ENCODE peak calls at places on chromosome 4, in seven cellular contexts. T is mammary epithelial cell, Z is lower lobe of right lung, O is stomach, V is sigmoid colon, F is ovary, E is Peyer's patch. M is an unnamed sample. For H3K4me1, the result is how much of the 10 kb centered on the place peaks cover.

GRCh38 chr4:55363618-55364420 is 17.8 kb downstream of the SRD5A3 start:
- DNase-seq in T (no peak), Z (no peak), O (no peak), V (no peak), F (no peak), E (no peak), M (no peak)

GRCh38 chr4:93444860-93445259 is 383.7 kb upstream of the ATOH1 start:
- DNase-seq in T (no peak), Z (no peak), O (no peak), V (no peak), F (no peak), E (no peak), M (no peak)

GRCh38 chr4:130955520-130955919 is 1859.6 kb downstream of the C4orf33 start:
- DNase-seq in T (no peak), Z (no peak), O (no peak), V (no peak), F (no peak), E (no peak), M (no peak)

GRCh38 chr4:157045507-157046127 is 30.3 kb upstream of the GLRB start:
- DNase-seq in T (peak), Z (no peak), O (no peak), V (peak), F (peak), E (no peak), M (no peak)

GRCh38 chr4:63589796-63590195 is 819.5 kb downstream of the TECRL start:
- DNase-seq in T (no peak), Z (no peak), O (no peak), V (no peak), F (no peak), E (no peak), M (no peak)

GRCh38 chr4:40234519-40235039 is 37.7 kb downstream of the RHOH start:
- DNase-seq in T (no peak), Z (no peak), O (no peak), V (no peak), F (no peak), E (no peak), M (no peak)

GRCh38 chr4:13365195-13365594 is 118.9 kb downstream of the RAB28 start:
- DNase-seq in T (no peak), Z (no peak), O (no peak), V (no peak), F (no peak), E (no peak), M (no peak)

GRCh38 chr4:152165146-152165545 is 370.7 kb downstream of the FBXW7 start:
- DNase-seq in T (peak), Z (no peak), O (no peak), V (no peak), F (no peak), E (no peak), M (no peak)

GRCh38 chr4:119646347-119647071 is 17.9 kb upstream of the PDE5A start:
- DNase-seq in T (no peak), Z (no peak), O (no peak), V (peak), F (no peak), E (no peak), M (no peak)

GRCh38 chr4:181685461-181685860 is 557.7 kb upstream of the TENM3 start:
- DNase-seq in T (peak), Z (no peak), O (no peak), V (no peak), F (no peak), E (no peak), M (no peak)

GRCh38 chr4:41506071-41506470 is 31.9 kb upstream of the LIMCH1 start:
- DNase-seq in T (no peak), Z (no peak), O (no peak), V (no peak), F (no peak), E (no peak), M (no peak)

GRCh38 chr4:184287697-184288255 is 70.1 kb upstream of the ENPP6 start:
- DNase-seq in T (peak), Z (peak), O (peak), V (no peak), F (no peak), E (no peak), M (no peak)

GRCh38 chr4:99079625-99080295 is 8.8 kb downstream of the ADH5 start:
- DNase-seq in T (no peak), Z (no peak), O (no peak), V (no peak), F (no peak), E (no peak), M (no peak)

GRCh38 chr4:118586357-118586790 is 98.8 kb upstream of the METTL14 start:
- DNase-seq in T (no peak), Z (no peak), O (no peak), V (peak), F (peak), E (no peak), M (no peak)

GRCh38 chr4:40933272-40934053 is 183.7 kb downstream of the NSUN7 start:
- DNase-seq in T (no peak), Z (no peak), O (no peak), V (no peak), F (no peak), E (no peak), M (no peak)

GRCh38 chr4:1345905-1346780 is 865 bp upstream of the UVSSA start:
- DNase-seq in T (peak), Z (peak), O (peak), V (peak), F (peak), E (peak), M (peak)

GRCh38 chr4:105350859-105351494 is 122.9 kb downstream of the PPA2 start:
- DNase-seq in T (no peak), Z (no peak), O (no peak), V (no peak), F (no peak), E (no peak), M (no peak)

GRCh38 chr4:88779431-88779830 is 81.8 kb upstream of the NAP1L5 start:
- DNase-seq in T (no peak), Z (no peak), O (no peak), V (no peak), F (no peak), E (no peak), M (no peak)

GRCh38 chr4:54176202-54176601 is 52.9 kb upstream of the PDGFRA start:
- DNase-seq in T (no peak), Z (no peak), O (no peak), V (no peak), F (no peak), E (no peak), M (no peak)

GRCh38 chr4:121594796-121595526 is 101.8 kb downstream of the ANXA5 start:
- DNase-seq in T (peak), Z (no peak), O (no peak), V (peak), F (no peak), E (no peak), M (no peak)

GRCh38 chr4:68152411-68152810 is 22.7 kb upstream of the TMPRSS11F start:
- DNase-seq in T (peak), Z (no peak), O (no peak), V (no peak), F (no peak), E (no peak), M (no peak)

GRCh38 chr4:14783011-14783877 is 219.0 kb upstream of the CPEB2 start:
- DNase-seq in T (peak), Z (no peak), O (no peak), V (no peak), F (no peak), E (no peak), M (no peak)

GRCh38 chr4:118325443-118325842 is 27.4 kb downstream of the PRSS12 start:
- DNase-seq in T (no peak), Z (no peak), O (no peak), V (no peak), F (no peak), E (no peak), M (no peak)

GRCh38 chr4:48968814-48969213 is 17.3 kb upstream of the CWH43 start:
- DNase-seq in T (peak), Z (no peak), O (no peak), V (no peak), F (no peak), E (no peak), M (no peak)

GRCh38 chr4:162457071-162457865 is 293.5 kb upstream of the FSTL5 start:
- DNase-seq in T (peak), Z (no peak), O (no peak), V (no peak), F (no peak), E (no peak), M (no peak)

GRCh38 chr4:121256346-121256745 is 92.2 kb upstream of the TNIP3 start:
- DNase-seq in T (peak), Z (no peak), O (no peak), V (no peak), F (no peak), E (no peak), M (peak)

GRCh38 chr4:21367567-21367966 is 581.0 kb downstream of the KCNIP4 start:
- DNase-seq in T (no peak), Z (no peak), O (no peak), V (no peak), F (no peak), E (no peak), M (no peak)
- TF ChIP-seq CTCF in T (no peak), Z (no peak), O (no peak), V (no peak), F (no peak), E (no peak), M (no peak)

DNA sequence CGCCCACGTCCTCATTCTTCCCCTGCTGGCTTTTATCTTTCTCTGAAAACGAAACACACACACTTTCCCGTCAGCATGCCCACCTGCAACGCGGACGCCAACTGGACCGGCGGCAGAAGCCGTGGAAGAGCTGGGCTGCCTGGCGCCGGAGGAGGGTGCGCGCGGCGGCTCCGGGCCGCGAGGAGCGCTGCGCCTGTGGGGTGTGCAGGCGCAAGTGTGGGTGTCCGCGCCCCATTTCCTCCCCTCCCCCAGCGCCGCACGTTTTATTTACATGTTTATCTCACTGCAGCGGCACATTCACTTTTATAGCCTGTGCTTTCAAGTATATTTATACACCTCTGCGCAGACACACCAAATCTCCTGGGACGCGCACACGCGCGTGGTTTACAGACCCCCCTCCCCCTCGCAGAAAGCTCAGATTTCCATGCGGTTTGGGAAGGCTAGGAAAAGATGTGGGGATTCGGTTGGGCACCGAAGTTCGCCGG is 1.5 kb downstream of the PITX2 start:
- DNase-seq in T (no peak), Z (no peak), O (no peak), V (no peak), F (no peak), E (peak), M (no peak)
- H3K4me1 ChIP-seq in T (under half), Z (under half), O (under half), V (half or more), F (under half), E (under half), M (under half)

GRCh38 chr4:177108708-177109107 is 201.0 kb upstream of the NEIL3 start:
- DNase-seq in T (peak), Z (no peak), O (no peak), V (no peak), F (no peak), E (no peak), M (no peak)
- TF ChIP-seq CTCF in T (peak), Z (peak), O (no peak), V (no peak), F (no peak), E (no peak), M (no peak)

DNA sequence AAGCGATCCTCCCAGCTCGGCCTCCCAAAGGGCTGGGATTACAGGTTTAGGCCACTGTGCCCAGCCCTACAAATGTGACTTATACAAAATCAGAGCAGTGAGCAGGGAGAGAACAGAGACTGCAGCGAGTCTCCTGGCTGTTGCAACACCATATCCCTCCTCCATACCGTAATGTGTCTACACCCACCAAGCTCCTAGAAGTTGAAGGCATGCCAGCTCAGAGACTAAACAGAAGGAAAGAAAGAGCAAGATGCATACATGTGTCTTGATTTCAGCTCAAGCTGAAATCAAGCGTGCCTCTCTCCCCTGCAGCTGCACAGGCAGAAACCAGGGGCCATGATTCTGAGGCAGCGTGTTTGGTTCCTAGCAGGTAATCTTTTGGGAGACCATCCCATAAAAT is 34.7 kb downstream of the AFAP1 start:
- DNase-seq in T (peak), Z (no peak), O (no peak), V (peak), F (peak), E (no peak), M (no peak)
- H3K4me1 ChIP-seq in T (under half), Z (under half), O (under half), V (half or more), F (under half), E (under half), M (under half)

GRCh38 chr4:142369141-142369540 is 477.0 kb downstream of the INPP4B start:
- DNase-seq in T (no peak), Z (no peak), O (no peak), V (no peak), F (no peak), E (no peak), M (no peak)
- TF ChIP-seq CTCF in T (no peak), Z (no peak), O (no peak), V (no peak), F (no peak), E (no peak), M (no peak)

GRCh38 chr4:101780284-101780683 is 10.2 kb upstream of the BANK1 start:
- DNase-seq in T (no peak), Z (no peak), O (no peak), V (no peak), F (no peak), E (no peak), M (no peak)

GRCh38 chr4:101782546-101782945 is 8.0 kb upstream of the BANK1 start:
- DNase-seq in T (peak), Z (no peak), O (no peak), V (no peak), F (no peak), E (no peak), M (no peak)

GRCh38 chr4:101774807-101775206 is 15.7 kb upstream of the BANK1 start:
- DNase-seq in T (no peak), Z (no peak), O (no peak), V (no peak), F (no peak), E (no peak), M (no peak)

GRCh38 chr4:101777431-101777830 is 13.1 kb upstream of the BANK1 start:
- DNase-seq in T (peak), Z (no peak), O (no peak), V (no peak), F (no peak), E (no peak), M (no peak)
- H3K4me1 ChIP-seq in T (under half), Z (under half), O (under half), V (under half), F (under half), E (under half), M (under half)